ENCODE peak calls at places on chromosomes 7 and 10, in eight cellular contexts. One of them, this sample, is unnamed.

GRCh38 chr10:100670368-100670767 is 75.0 kb upstream of the PAX2 start:
- DNase-seq in thoracic aorta: no peak
- DNase-seq in cardiac muscle cell: no peak
- DNase-seq in astrocyte of the spinal cord: no peak
- DNase-seq in skeletal muscle cell: no peak
- DNase-seq in Caco-2: no peak
- DNase-seq in mesenchymal stem cell: no peak
- DNase-seq in RWPE2: no peak
- DNase-seq in this sample: no peak

GRCh38 chr7:4067874-4068273 is 614.2 kb upstream of the FOXK1 start:
- DNase-seq in skeletal muscle cell: no peak
- DNase-seq in Caco-2: no peak
- DNase-seq in thoracic aorta: no peak
- DNase-seq in RWPE2: no peak
- DNase-seq in cardiac muscle cell: peak; percentile 18
- DNase-seq in mesenchymal stem cell: no peak
- DNase-seq in astrocyte of the spinal cord: no peak
- DNase-seq in this sample: no peak

GRCh38 chr7:66399566-66399965 is 194.4 kb downstream of the TPST1 start:
- DNase-seq in Caco-2: no peak
- DNase-seq in skeletal muscle cell: peak; percentile 7
- DNase-seq in thoracic aorta: no peak
- DNase-seq in cardiac muscle cell: no peak
- DNase-seq in RWPE2: no peak
- DNase-seq in mesenchymal stem cell: no peak
- DNase-seq in astrocyte of the spinal cord: no peak
- DNase-seq in this sample: no peak

GRCh38 chr7:122886357-122887081 is at the start of gene CADPS2:
- DNase-seq in astrocyte of the spinal cord: peak; percentile 90
- DNase-seq in RWPE2: peak; percentile 82
- DNase-seq in skeletal muscle cell: peak; percentile 19
- DNase-seq in mesenchymal stem cell: peak; percentile 95
- DNase-seq in thoracic aorta: peak; percentile 49
- DNase-seq in Caco-2: peak; percentile 74
- DNase-seq in cardiac muscle cell: peak; percentile 85
- DNase-seq in this sample: no peak

GRCh38 chr7:36129048-36129534 is 24.0 kb upstream of the EEPD1 start:
- DNase-seq in cardiac muscle cell: no peak
- DNase-seq in skeletal muscle cell: no peak
- DNase-seq in mesenchymal stem cell: peak; percentile 56
- DNase-seq in astrocyte of the spinal cord: no peak
- DNase-seq in thoracic aorta: no peak
- DNase-seq in Caco-2: no peak
- DNase-seq in RWPE2: no peak
- DNase-seq in this sample: no peak

GRCh38 chr10:4672199-4672598 is 153.8 kb upstream of the AKR1E2 start:
- DNase-seq in astrocyte of the spinal cord: peak; percentile 46
- DNase-seq in skeletal muscle cell: no peak
- DNase-seq in mesenchymal stem cell: peak; percentile 29
- DNase-seq in RWPE2: no peak
- DNase-seq in cardiac muscle cell: no peak
- DNase-seq in thoracic aorta: no peak
- DNase-seq in Caco-2: no peak
- DNase-seq in this sample: no peak

GRCh38 chr10:69645296-69645665 is 15.2 kb downstream of the FAM241B start:
- DNase-seq in astrocyte of the spinal cord: no peak
- DNase-seq in cardiac muscle cell: no peak
- DNase-seq in thoracic aorta: no peak
- DNase-seq in RWPE2: peak; percentile 17
- DNase-seq in skeletal muscle cell: no peak
- DNase-seq in mesenchymal stem cell: no peak
- DNase-seq in Caco-2: no peak
- DNase-seq in this sample: no peak

GRCh38 chr7:66043681-66044497 is 31.7 kb upstream of the ASL start:
- DNase-seq in RWPE2: no peak
- DNase-seq in astrocyte of the spinal cord: no peak
- DNase-seq in thoracic aorta: no peak
- DNase-seq in cardiac muscle cell: peak; percentile 52
- DNase-seq in Caco-2: peak; percentile 63
- DNase-seq in skeletal muscle cell: no peak
- DNase-seq in mesenchymal stem cell: peak; percentile 33
- DNase-seq in this sample: no peak

GRCh38 chr10:8416192-8416701 is 361.8 kb downstream of the GATA3 start:
- DNase-seq in Caco-2: peak; percentile 27
- DNase-seq in astrocyte of the spinal cord: no peak
- DNase-seq in cardiac muscle cell: peak; percentile 21
- DNase-seq in thoracic aorta: no peak
- DNase-seq in skeletal muscle cell: no peak
- DNase-seq in RWPE2: no peak
- DNase-seq in mesenchymal stem cell: no peak
- DNase-seq in this sample: no peak

GRCh38 chr10:85642421-85643170 is 724.0 kb downstream of the GRID1 start:
- DNase-seq in Caco-2: peak; percentile 72
- DNase-seq in skeletal muscle cell: peak; percentile 86
- DNase-seq in astrocyte of the spinal cord: peak; percentile 79
- DNase-seq in thoracic aorta: no peak
- DNase-seq in cardiac muscle cell: no peak
- DNase-seq in RWPE2: no peak
- DNase-seq in mesenchymal stem cell: peak; percentile 83
- DNase-seq in this sample: no peak

GRCh38 chr10:19331164-19331563 is 282.6 kb downstream of the MALRD1 start:
- DNase-seq in mesenchymal stem cell: no peak
- DNase-seq in astrocyte of the spinal cord: no peak
- DNase-seq in RWPE2: no peak
- DNase-seq in skeletal muscle cell: no peak
- DNase-seq in thoracic aorta: no peak
- DNase-seq in cardiac muscle cell: no peak
- DNase-seq in Caco-2: no peak
- DNase-seq in this sample: no peak

GRCh38 chr7:116357776-116358670 is 141.5 kb upstream of the CAV2 start:
- DNase-seq in cardiac muscle cell: no peak
- DNase-seq in thoracic aorta: no peak
- DNase-seq in skeletal muscle cell: no peak
- DNase-seq in mesenchymal stem cell: peak; percentile 44
- DNase-seq in Caco-2: no peak
- DNase-seq in astrocyte of the spinal cord: peak; percentile 48
- DNase-seq in RWPE2: no peak
- DNase-seq in this sample: no peak

GRCh38 chr7:114630186-114630824 is 215.7 kb downstream of the FOXP2 start:
- DNase-seq in astrocyte of the spinal cord: no peak
- DNase-seq in thoracic aorta: no peak
- DNase-seq in cardiac muscle cell: peak; percentile 11
- DNase-seq in Caco-2: no peak
- DNase-seq in mesenchymal stem cell: no peak
- DNase-seq in RWPE2: no peak
- DNase-seq in skeletal muscle cell: no peak
- DNase-seq in this sample: no peak

GRCh38 chr10:127863231-127863825 is 29.4 kb downstream of the CLRN3 start:
- DNase-seq in astrocyte of the spinal cord: no peak
- DNase-seq in RWPE2: no peak
- DNase-seq in thoracic aorta: no peak
- DNase-seq in Caco-2: no peak
- DNase-seq in mesenchymal stem cell: peak; percentile 18
- DNase-seq in cardiac muscle cell: no peak
- DNase-seq in skeletal muscle cell: no peak
- DNase-seq in this sample: peak; percentile 25

GRCh38 chr10:25818751-25819150 is 115.3 kb upstream of the MYO3A start:
- DNase-seq in RWPE2: no peak
- DNase-seq in mesenchymal stem cell: no peak
- DNase-seq in thoracic aorta: no peak
- DNase-seq in skeletal muscle cell: no peak
- DNase-seq in Caco-2: no peak
- DNase-seq in astrocyte of the spinal cord: no peak
- DNase-seq in cardiac muscle cell: peak; percentile 8
- DNase-seq in this sample: no peak

GRCh38 chr7:128791968-128792319 is at the start of gene CCDC136:
- DNase-seq in mesenchymal stem cell: peak; percentile 33
- DNase-seq in RWPE2: no peak
- DNase-seq in skeletal muscle cell: no peak
- DNase-seq in astrocyte of the spinal cord: no peak
- DNase-seq in Caco-2: no peak
- DNase-seq in thoracic aorta: no peak
- DNase-seq in cardiac muscle cell: no peak
- DNase-seq in this sample: no peak

GRCh38 chr10:19847321-19847720 is 31.1 kb downstream of the PLXDC2 start:
- DNase-seq in thoracic aorta: no peak
- DNase-seq in astrocyte of the spinal cord: peak; percentile 68
- DNase-seq in RWPE2: no peak
- DNase-seq in Caco-2: no peak
- DNase-seq in mesenchymal stem cell: peak; percentile 61
- DNase-seq in cardiac muscle cell: no peak
- DNase-seq in skeletal muscle cell: peak; percentile 27
- DNase-seq in this sample: no peak

GRCh38 chr7:93894966-93895650 is 4.6 kb upstream of the TFPI2 start:
- DNase-seq in skeletal muscle cell: no peak
- DNase-seq in RWPE2: no peak
- DNase-seq in thoracic aorta: no peak
- DNase-seq in astrocyte of the spinal cord: no peak
- DNase-seq in Caco-2: no peak
- DNase-seq in cardiac muscle cell: no peak
- DNase-seq in mesenchymal stem cell: no peak
- DNase-seq in this sample: no peak

GRCh38 chr10:85596389-85596788 is 770.2 kb downstream of the GRID1 start:
- DNase-seq in mesenchymal stem cell: no peak
- DNase-seq in thoracic aorta: no peak
- DNase-seq in RWPE2: no peak
- DNase-seq in cardiac muscle cell: no peak
- DNase-seq in skeletal muscle cell: no peak
- DNase-seq in astrocyte of the spinal cord: no peak
- DNase-seq in Caco-2: no peak
- DNase-seq in this sample: no peak

GRCh38 chr7:141374425-141374824 is 176.8 kb upstream of the AGK start:
- DNase-seq in RWPE2: no peak
- DNase-seq in skeletal muscle cell: no peak
- DNase-seq in cardiac muscle cell: no peak
- DNase-seq in thoracic aorta: no peak
- DNase-seq in mesenchymal stem cell: no peak
- DNase-seq in astrocyte of the spinal cord: no peak
- DNase-seq in Caco-2: no peak
- DNase-seq in this sample: no peak

GRCh38 chr7:141363748-141364147 is 187.5 kb upstream of the AGK start:
- DNase-seq in RWPE2: no peak
- DNase-seq in mesenchymal stem cell: no peak
- DNase-seq in astrocyte of the spinal cord: no peak
- DNase-seq in cardiac muscle cell: no peak
- DNase-seq in thoracic aorta: no peak
- DNase-seq in skeletal muscle cell: no peak
- DNase-seq in Caco-2: no peak
- DNase-seq in this sample: no peak

GRCh38 chr7:141366098-141366621 is 185.1 kb upstream of the AGK start:
- DNase-seq in cardiac muscle cell: no peak
- DNase-seq in mesenchymal stem cell: peak; percentile 1
- DNase-seq in Caco-2: peak; percentile 52
- DNase-seq in thoracic aorta: no peak
- DNase-seq in astrocyte of the spinal cord: peak; percentile 50
- DNase-seq in RWPE2: no peak
- DNase-seq in skeletal muscle cell: no peak
- DNase-seq in this sample: no peak

GRCh38 chr7:141370178-141370577 is 181.0 kb upstream of the AGK start:
- DNase-seq in mesenchymal stem cell: no peak
- DNase-seq in thoracic aorta: no peak
- DNase-seq in Caco-2: no peak
- DNase-seq in RWPE2: no peak
- DNase-seq in astrocyte of the spinal cord: no peak
- DNase-seq in skeletal muscle cell: no peak
- DNase-seq in cardiac muscle cell: no peak
- DNase-seq in this sample: no peak

DNA sequence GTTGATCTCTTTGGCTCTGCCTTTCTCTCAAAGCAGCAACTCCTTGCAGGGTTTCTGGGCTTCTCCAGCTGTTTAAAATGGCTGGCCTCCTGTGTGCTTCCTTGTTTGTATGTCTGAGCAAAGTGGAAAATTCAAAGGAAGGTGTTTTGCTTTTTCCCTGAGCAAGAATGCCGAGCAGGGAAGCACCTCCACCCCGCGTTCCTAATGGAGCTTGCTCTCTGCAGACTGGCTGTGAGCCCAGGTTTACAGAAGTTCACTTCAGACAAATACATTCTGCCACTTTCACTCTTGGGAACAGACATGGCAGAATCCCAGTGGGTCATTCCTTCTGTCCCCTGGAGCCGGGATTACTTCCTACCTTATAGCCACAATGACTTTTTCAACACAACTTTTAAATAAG is 181.8 kb upstream of the AGK start:
- DNase-seq in astrocyte of the spinal cord: peak; percentile 33
- DNase-seq in Caco-2: no peak
- DNase-seq in cardiac muscle cell: no peak
- DNase-seq in skeletal muscle cell: no peak
- DNase-seq in thoracic aorta: no peak
- DNase-seq in RWPE2: no peak
- DNase-seq in mesenchymal stem cell: no peak
- DNase-seq in this sample: no peak
- H3K4me3 ChIP-seq in astrocyte of the spinal cord: no peak overlapping the region
- H3K4me3 ChIP-seq in Caco-2: no peak overlapping the region
- H3K4me3 ChIP-seq in cardiac muscle cell: no peak overlapping the region
- H3K4me3 ChIP-seq in skeletal muscle cell: no peak overlapping the region
- H3K4me3 ChIP-seq in thoracic aorta: no peak overlapping the region
- H3K4me3 ChIP-seq in RWPE2: no peak overlapping the region
- H3K4me3 ChIP-seq in mesenchymal stem cell: no peak overlapping the region
- H3K4me3 ChIP-seq in this sample: no peak overlapping the region

GRCh38 chr7:44335184-44335583 is 9.8 kb upstream of the CAMK2B start:
- DNase-seq in thoracic aorta: no peak
- DNase-seq in RWPE2: no peak
- DNase-seq in cardiac muscle cell: no peak
- DNase-seq in astrocyte of the spinal cord: no peak
- DNase-seq in mesenchymal stem cell: no peak
- DNase-seq in skeletal muscle cell: no peak
- DNase-seq in Caco-2: no peak
- DNase-seq in this sample: no peak
- H3K4me3 ChIP-seq in thoracic aorta: no peak overlapping the region
- H3K4me3 ChIP-seq in RWPE2: no peak overlapping the region
- H3K4me3 ChIP-seq in cardiac muscle cell: no peak overlapping the region
- H3K4me3 ChIP-seq in astrocyte of the spinal cord: no peak overlapping the region
- H3K4me3 ChIP-seq in mesenchymal stem cell: no peak overlapping the region
- H3K4me3 ChIP-seq in skeletal muscle cell: no peak overlapping the region
- H3K4me3 ChIP-seq in Caco-2: no peak overlapping the region
- H3K4me3 ChIP-seq in this sample: no peak overlapping the region

GRCh38 chr10:22366771-22367170 is 21.5 kb downstream of the SPAG6 start:
- DNase-seq in RWPE2: no peak
- DNase-seq in Caco-2: no peak
- DNase-seq in skeletal muscle cell: no peak
- DNase-seq in astrocyte of the spinal cord: no peak
- DNase-seq in cardiac muscle cell: no peak
- DNase-seq in mesenchymal stem cell: no peak
- DNase-seq in thoracic aorta: no peak
- DNase-seq in this sample: no peak
- H3K4me3 ChIP-seq in RWPE2: no peak overlapping the region
- H3K4me3 ChIP-seq in Caco-2: no peak overlapping the region
- H3K4me3 ChIP-seq in skeletal muscle cell: no peak overlapping the region
- H3K4me3 ChIP-seq in astrocyte of the spinal cord: no peak overlapping the region
- H3K4me3 ChIP-seq in cardiac muscle cell: no peak overlapping the region
- H3K4me3 ChIP-seq in mesenchymal stem cell: no peak overlapping the region
- H3K4me3 ChIP-seq in thoracic aorta: no peak overlapping the region
- H3K4me3 ChIP-seq in this sample: no peak overlapping the region

DNA sequence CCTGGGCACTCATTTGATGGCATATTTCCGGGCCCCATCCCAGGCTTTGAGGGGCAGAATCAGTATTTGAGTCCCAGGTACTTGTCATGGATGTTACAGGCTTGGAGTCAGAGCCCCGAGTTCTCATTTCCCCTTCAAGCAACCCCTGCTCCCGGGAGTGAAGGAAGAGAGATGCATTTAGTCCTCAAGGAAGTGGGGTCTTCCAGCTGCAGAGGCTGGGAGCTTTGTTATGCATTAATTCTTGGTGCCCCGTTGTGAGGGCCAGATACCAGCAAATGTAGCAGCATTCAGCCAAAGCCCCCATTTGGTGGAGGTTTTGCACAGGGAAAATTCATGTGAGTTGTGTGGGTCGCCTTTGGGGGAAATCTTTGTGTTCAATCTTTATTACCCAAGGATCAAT is 38.7 kb upstream of the TCERG1L start:
- DNase-seq in mesenchymal stem cell: no peak
- DNase-seq in skeletal muscle cell: no peak
- DNase-seq in astrocyte of the spinal cord: no peak
- DNase-seq in thoracic aorta: no peak
- DNase-seq in Caco-2: no peak
- DNase-seq in cardiac muscle cell: no peak
- DNase-seq in RWPE2: no peak
- DNase-seq in this sample: no peak
- H3K4me3 ChIP-seq in mesenchymal stem cell: no peak overlapping the region
- H3K4me3 ChIP-seq in skeletal muscle cell: no peak overlapping the region
- H3K4me3 ChIP-seq in astrocyte of the spinal cord: no peak overlapping the region
- H3K4me3 ChIP-seq in thoracic aorta: no peak overlapping the region
- H3K4me3 ChIP-seq in Caco-2: no peak overlapping the region
- H3K4me3 ChIP-seq in cardiac muscle cell: no peak overlapping the region
- H3K4me3 ChIP-seq in RWPE2: no peak overlapping the region
- H3K4me3 ChIP-seq in this sample: no peak overlapping the region

This sample was measured in HFF-Myc.